ENCODE peak calls at places on chromosome 7, in eight cellular contexts. Y, Z, Q, S, O, N, C and T are unnamed samples.

GRCh38 chr7:88927-89921 is 103.1 kb upstream of the FAM20C start:
- DNase-seq in Q (peak), S (peak), O (no peak), C (no peak), Z (no peak), Y (peak), N (no peak), T (no peak)

GRCh38 chr7:82805527-82805960 is 357.1 kb downstream of the PCLO start:
- DNase-seq in Z (no peak), Y (peak), C (no peak), Q (peak), N (no peak), O (no peak), S (no peak), T (no peak)

GRCh38 chr7:30906014-30906413 is 5.6 kb upstream of the AQP1 start:
- DNase-seq in N (peak), O (no peak), Z (no peak), S (no peak), Y (no peak), Q (no peak), C (no peak), T (no peak)

GRCh38 chr7:13742719-13743640 is 246.5 kb downstream of the ETV1 start:
- DNase-seq in Y (peak), S (peak), Z (no peak), O (no peak), C (no peak), Q (peak), N (peak), T (peak)

GRCh38 chr7:131107343-131108211 is 220.1 kb upstream of the MKLN1 start:
- DNase-seq in Y (peak), Q (peak), S (peak), Z (peak), N (peak), C (peak), O (peak), T (peak)

GRCh38 chr7:75772081-75773077 is at the start of gene CCL26:
- DNase-seq in O (no peak), Q (peak), S (peak), C (no peak), Y (no peak), Z (no peak), N (peak), T (no peak)

GRCh38 chr7:70215491-70215890 is 617.2 kb downstream of the AUTS2 start:
- DNase-seq in N (no peak), Z (no peak), Q (no peak), S (no peak), O (no peak), Y (no peak), C (no peak), T (no peak)

GRCh38 chr7:83413425-83413824 is 235.5 kb downstream of the SEMA3E start:
- DNase-seq in S (no peak), O (no peak), Z (no peak), C (no peak), Q (no peak), N (no peak), Y (no peak), T (no peak)

GRCh38 chr7:101630591-101630990 is 1.5 kb upstream of the MYL10 start:
- DNase-seq in C (no peak), O (no peak), Y (no peak), Q (no peak), N (no peak), S (no peak), Z (no peak), T (no peak)

GRCh38 chr7:68248973-68249372 is 1252.3 kb downstream of the TYW1 start:
- DNase-seq in Z (no peak), N (no peak), Q (no peak), S (no peak), O (no peak), C (no peak), Y (no peak), T (no peak)

GRCh38 chr7:92639956-92640355 is 49.8 kb upstream of the FAM133B start:
- DNase-seq in N (no peak), O (no peak), C (no peak), Q (no peak), Y (peak), Z (no peak), S (no peak), T (no peak)

GRCh38 chr7:32774411-32774970 is 117.1 kb downstream of the KBTBD2 start:
- DNase-seq in C (no peak), Q (no peak), S (no peak), N (no peak), Y (no peak), O (no peak), Z (no peak), T (no peak)

GRCh38 chr7:47483604-47484273 is 98.2 kb downstream of the TNS3 start:
- DNase-seq in S (no peak), Q (no peak), Y (no peak), N (no peak), Z (no peak), O (no peak), C (no peak), T (no peak)

GRCh38 chr7:69403169-69403568 is 195.1 kb upstream of the AUTS2 start:
- DNase-seq in Q (no peak), O (no peak), Z (no peak), Y (peak), S (peak), N (no peak), C (no peak), T (no peak)

GRCh38 chr7:27300401-27300800 is 57.8 kb downstream of the EVX1 start:
- DNase-seq in S (peak), Z (no peak), C (no peak), Y (peak), N (no peak), O (no peak), Q (no peak), T (no peak)

GRCh38 chr7:72106405-72106804 is 305.7 kb downstream of the CALN1 start:
- DNase-seq in S (no peak), C (no peak), Z (no peak), O (no peak), N (no peak), Q (no peak), Y (no peak), T (no peak)

GRCh38 chr7:510782-511281 is 8.8 kb downstream of the PDGFA start:
- DNase-seq in N (no peak), C (no peak), S (no peak), Z (no peak), Y (no peak), O (no peak), Q (no peak), T (no peak)

GRCh38 chr7:94423865-94424264 is 29.2 kb downstream of the COL1A2 start:
- DNase-seq in O (no peak), N (no peak), C (no peak), S (no peak), Q (no peak), Z (no peak), Y (no peak), T (no peak)

GRCh38 chr7:44664756-44665461 is 58.5 kb downstream of the OGDH start:
- DNase-seq in S (no peak), Q (no peak), Z (no peak), Y (no peak), N (no peak), C (no peak), O (no peak), T (no peak)
- H3K27ac ChIP-seq in S (no peak), Q (peak), Z (no peak), Y (no peak), N (no peak), C (no peak), O (no peak), T (no peak)

GRCh38 chr7:129952164-129952652 is 552 bp downstream of the UBE2H start:
- DNase-seq in N (peak), Q (no peak), Y (peak), O (peak), Z (peak), C (no peak), S (peak), T (peak)

GRCh38 chr7:129955993-129956543 is 3.3 kb upstream of the UBE2H start:
- DNase-seq in S (no peak), C (no peak), N (no peak), Y (no peak), Z (no peak), Q (no peak), O (no peak), T (no peak)

GRCh38 chr7:129951076-129952011 is 1.4 kb downstream of the UBE2H start:
- DNase-seq in S (peak), N (peak), Z (no peak), C (no peak), O (peak), Q (peak), Y (no peak), T (peak)

GRCh38 chr7:129950191-129950940 is 2.4 kb downstream of the UBE2H start:
- DNase-seq in Y (no peak), C (no peak), N (no peak), Q (peak), S (peak), O (peak), Z (no peak), T (no peak)

DNA sequence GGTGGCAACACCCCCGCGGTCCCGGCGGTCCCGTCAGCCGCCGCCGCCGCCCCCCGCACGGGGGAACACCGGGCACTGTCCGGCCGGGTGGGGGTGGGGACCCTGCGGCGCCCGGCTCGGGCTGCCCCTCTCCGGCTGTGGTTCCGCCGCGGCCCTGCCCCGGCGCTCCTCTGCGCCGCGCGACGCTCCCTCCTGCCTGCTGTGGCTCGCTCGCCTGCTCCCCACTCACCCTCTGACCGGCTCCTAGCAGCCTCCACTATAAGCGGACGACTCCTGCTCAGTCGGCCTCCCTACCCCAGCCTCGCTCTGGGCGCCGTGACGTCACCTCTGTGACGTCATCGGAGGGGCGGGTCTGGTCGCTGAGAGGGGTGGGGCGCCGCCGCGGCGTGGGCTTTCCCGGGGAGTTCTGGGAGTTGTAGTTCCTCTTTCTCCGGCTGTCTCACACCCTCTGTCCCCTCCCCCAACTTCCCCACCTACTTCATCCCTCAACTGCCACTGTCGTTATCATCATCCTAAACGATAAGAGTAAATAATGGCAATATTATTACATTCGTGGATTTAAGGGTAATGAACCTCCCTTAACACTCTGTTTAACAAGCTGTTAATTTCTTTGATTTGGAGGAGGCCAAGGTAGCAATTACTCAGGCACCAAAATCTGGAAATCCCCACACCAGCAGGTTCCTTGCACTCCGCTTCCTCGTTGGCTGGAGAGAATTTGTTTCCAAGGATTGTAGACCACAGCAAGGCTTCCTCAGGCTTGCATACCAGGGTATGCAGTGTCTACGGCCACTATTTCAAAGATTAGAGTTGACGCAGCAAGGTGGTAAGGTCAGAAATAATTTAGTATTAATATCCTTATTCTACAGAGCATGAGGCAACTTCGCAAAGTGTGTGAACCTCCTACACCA is at the start of gene UBE2H:
- DNase-seq in O (peak), N (peak), S (peak), Q (peak), Y (peak), C (peak), Z (peak), T (peak)
- H3K27ac ChIP-seq in O (peak), N (peak), S (peak), Q (peak), Y (peak), C (peak), Z (peak), T (peak)

GRCh38 chr7:29488203-29488970 is 75.2 kb upstream of the PRR15 start:
- DNase-seq in O (no peak), N (no peak), S (peak), Y (no peak), C (no peak), Q (no peak), Z (no peak), T (no peak)

GRCh38 chr7:29487424-29487823 is 76.2 kb upstream of the PRR15 start:
- DNase-seq in S (no peak), O (no peak), Y (no peak), Z (no peak), C (no peak), Q (no peak), N (no peak), T (no peak)

GRCh38 chr7:29486191-29486700 is 77.4 kb upstream of the PRR15 start:
- DNase-seq in Y (no peak), N (no peak), S (no peak), C (no peak), O (no peak), Z (peak), Q (no peak), T (peak)

GRCh38 chr7:29490094-29490607 is 73.5 kb upstream of the PRR15 start:
- DNase-seq in O (no peak), Y (no peak), N (no peak), Q (no peak), Z (no peak), S (no peak), C (no peak), T (no peak)

DNA sequence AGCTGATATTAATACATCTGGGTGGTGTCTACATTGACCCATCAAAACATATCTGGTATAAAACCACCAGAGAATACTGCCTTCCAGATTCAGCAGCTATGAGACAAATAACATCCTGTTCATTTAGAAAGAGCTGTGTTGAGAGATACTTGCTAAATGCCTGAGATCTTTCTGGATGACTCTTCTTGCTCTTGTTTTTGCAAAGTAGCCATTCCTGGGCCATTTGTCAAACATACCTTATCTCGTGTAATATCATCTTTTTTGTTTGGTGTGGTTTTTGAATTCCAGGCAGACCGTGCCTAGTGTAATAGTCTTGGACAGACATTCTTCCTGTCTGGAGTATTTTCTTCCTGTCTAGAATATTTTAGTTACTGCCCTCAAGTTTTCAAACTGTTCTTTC is 74.7 kb upstream of the PRR15 start:
- DNase-seq in Q (peak), S (no peak), O (no peak), Y (no peak), C (no peak), N (no peak), Z (no peak), T (no peak)
- H3K27ac ChIP-seq in Q (peak), S (peak), O (no peak), Y (no peak), C (no peak), N (peak), Z (peak), T (peak)

DNA sequence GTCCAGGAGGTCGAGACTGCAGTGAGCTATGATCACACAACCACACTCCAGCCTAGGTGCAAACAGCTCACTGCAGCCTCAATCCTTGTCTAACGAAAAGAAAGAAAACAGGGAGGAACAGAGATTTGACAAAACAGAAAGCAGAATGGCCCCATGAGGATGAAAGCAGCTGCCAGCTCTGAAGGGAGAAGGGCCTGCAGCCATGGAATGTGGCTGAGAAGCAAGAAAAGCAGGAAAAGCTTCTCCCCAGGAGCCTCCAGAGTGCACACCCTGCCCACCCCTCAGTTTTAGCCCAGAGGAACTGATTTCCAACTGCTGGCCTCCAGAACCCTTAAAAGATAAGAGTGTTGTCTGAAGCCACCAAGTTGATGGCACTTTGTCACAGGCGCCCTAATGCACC is 13.0 kb downstream of the ESYT2 start:
- DNase-seq in C (no peak), Z (no peak), O (no peak), Q (no peak), N (no peak), Y (no peak), S (no peak), T (no peak)
- H3K27ac ChIP-seq in C (peak), Z (no peak), O (peak), Q (peak), N (peak), Y (no peak), S (no peak), T (no peak)

GRCh38 chr7:87600130-87601124 is at the start of gene ABCB1:
- DNase-seq in S (peak), N (peak), Z (peak), Y (no peak), O (no peak), C (no peak), Q (no peak), T (no peak)
- H3K27ac ChIP-seq in S (peak), N (peak), Z (peak), Y (no peak), O (no peak), C (peak), Q (no peak), T (no peak)

DNA sequence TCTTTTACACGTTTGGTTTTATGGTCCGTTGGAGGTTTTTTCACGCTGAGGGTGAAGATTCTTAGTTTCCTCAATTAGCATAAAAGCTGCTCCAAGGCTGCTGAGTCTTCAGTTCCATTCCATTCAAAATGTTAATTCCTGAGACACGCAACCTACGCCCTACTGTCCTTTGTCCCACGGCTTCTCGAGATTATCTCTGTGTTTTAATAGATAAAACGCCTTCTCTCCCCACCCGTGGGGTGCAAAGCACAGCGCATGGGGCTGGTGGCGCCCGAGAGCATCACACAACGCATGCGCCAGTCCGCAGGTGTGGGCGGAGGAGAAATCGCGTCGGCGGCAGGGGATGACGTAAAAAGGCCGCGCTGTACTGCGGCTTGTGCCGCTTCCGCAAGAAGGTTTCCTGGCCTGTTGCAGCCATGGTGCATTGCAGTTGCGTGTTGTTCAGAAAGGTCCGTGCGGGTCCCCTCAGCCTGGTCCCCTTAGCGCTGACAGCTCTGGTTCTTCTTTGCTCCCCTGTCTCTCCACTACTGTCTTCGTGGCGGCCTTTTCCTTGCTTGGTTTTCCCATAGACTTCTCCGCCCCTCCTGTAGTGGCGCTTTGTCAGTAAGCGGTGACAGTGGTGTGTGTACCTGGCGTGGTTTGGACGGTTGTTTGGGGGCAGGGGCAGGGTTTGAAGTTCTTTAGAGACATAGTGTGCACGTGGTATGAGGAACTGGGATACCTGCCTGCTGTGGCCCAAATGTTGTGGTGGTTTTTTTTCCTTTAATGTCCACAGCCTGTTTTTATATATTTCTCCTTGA is at the start of gene GTPBP10:
- DNase-seq in S (peak), Y (peak), C (peak), Q (peak), N (peak), Z (peak), O (peak), T (peak)
- H3K27ac ChIP-seq in S (peak), Y (peak), C (peak), Q (peak), N (peak), Z (peak), O (peak), T (peak)

GRCh38 chr7:152760384-152761115 is 998 bp downstream of the ACTR3B start:
- DNase-seq in O (no peak), Z (no peak), Q (no peak), Y (peak), S (no peak), C (no peak), N (no peak), T (no peak)
- H3K27ac ChIP-seq in O (peak), Z (peak), Q (peak), Y (peak), S (peak), C (peak), N (peak), T (peak)

GRCh38 chr7:46389131-46389530 is 468.1 kb upstream of the IGFBP3 start:
- DNase-seq in S (no peak), N (no peak), Y (no peak), O (no peak), C (no peak), Z (no peak), Q (no peak), T (no peak)

GRCh38 chr7:46386428-46387399 is 465.6 kb upstream of the IGFBP3 start:
- DNase-seq in O (no peak), Y (no peak), Z (no peak), Q (peak), C (no peak), S (no peak), N (no peak), T (no peak)

GRCh38 chr7:46387646-46388045 is 466.6 kb upstream of the IGFBP3 start:
- DNase-seq in S (no peak), Z (no peak), N (no peak), C (no peak), O (no peak), Q (peak), Y (no peak), T (no peak)

GRCh38 chr7:46383605-46384004 is 462.5 kb upstream of the IGFBP3 start:
- DNase-seq in N (no peak), O (no peak), Q (peak), Y (no peak), S (no peak), C (no peak), Z (no peak), T (no peak)

DNA sequence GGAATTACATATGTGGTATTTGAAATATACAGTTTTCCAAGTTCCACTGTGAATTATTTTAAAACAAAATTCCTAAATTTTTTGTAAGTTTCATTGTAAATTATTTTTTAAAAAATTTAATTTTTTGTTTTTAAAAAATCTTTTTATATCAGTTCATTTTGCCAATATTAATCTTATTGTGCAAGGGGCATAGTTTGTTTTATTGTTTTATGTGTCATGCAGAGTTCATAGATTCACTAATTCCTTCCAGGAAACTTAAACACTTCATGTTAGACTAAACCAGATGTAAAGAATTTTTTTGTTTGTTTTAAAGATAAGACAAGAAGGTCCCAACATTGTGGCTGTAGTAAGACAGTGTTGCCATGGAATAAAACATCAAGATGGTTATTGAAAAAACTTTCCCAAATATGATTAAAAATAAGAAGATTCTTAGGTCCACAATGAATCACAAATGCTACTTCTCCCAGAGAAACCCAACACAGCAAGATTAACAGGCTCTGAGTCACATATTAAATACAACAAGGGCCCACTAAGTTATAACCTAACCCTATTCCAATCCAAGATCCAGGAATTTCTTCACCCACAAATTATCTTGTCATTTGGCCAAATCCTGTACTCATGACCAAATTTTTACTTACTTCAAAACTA is 464.7 kb upstream of the IGFBP3 start:
- DNase-seq in Q (peak), O (no peak), C (no peak), Y (no peak), N (no peak), Z (no peak), S (no peak), T (no peak)
- H3K27ac ChIP-seq in Q (peak), O (no peak), C (no peak), Y (no peak), N (no peak), Z (no peak), S (no peak), T (no peak)